ENCODE peak calls at places on chromosomes 13 and 19, in nine cellular contexts. U is fibroblast of lung; F is heart right ventricle; W is right cardiac atrium; E is MM.1S; D is small intestine; Y is esophagus squamous epithelium; P is PC-3; I is CD4-positive, CD25-positive, alpha-beta regulatory T cell. Z is an unnamed sample. For H3K4me1 and H3K27me3, the result is how much of the 10 kb centered on the place peaks cover.

GRCh38 chr19:42096255-42096837 is 20.4 kb downstream of the ZNF574 start:
- DNase-seq in D (no peak), P (no peak), F (no peak), W (no peak), E (no peak), Y (no peak), U (no peak), I (no peak), Z (no peak)

GRCh38 chr19:10871711-10872550 is 578 bp downstream of the CARM1 start:
- DNase-seq in P (peak), F (peak), Y (no peak), D (peak), I (peak), U (no peak), W (peak), E (peak), Z (peak)

GRCh38 chr13:74465279-74465678 is 331.1 kb upstream of the KLF12 start:
- DNase-seq in I (no peak), E (no peak), D (no peak), F (no peak), W (no peak), Y (no peak), U (no peak), P (no peak), Z (no peak)

GRCh38 chr19:40721936-40722661 is 5.2 kb downstream of the ITPKC start:
- DNase-seq in D (no peak), F (no peak), I (no peak), Y (no peak), U (peak), W (no peak), E (no peak), P (peak), Z (no peak)

GRCh38 chr13:113726961-113727411 is 32.0 kb upstream of the TMEM255B start:
- DNase-seq in E (peak), Y (no peak), F (no peak), P (peak), W (peak), I (no peak), U (peak), D (no peak), Z (peak)

GRCh38 chr19:28603453-28603852 is 609.5 kb downstream of the UQCRFS1 start:
- DNase-seq in E (peak), F (no peak), W (no peak), I (no peak), P (no peak), U (no peak), D (no peak), Y (no peak), Z (no peak)

GRCh38 chr13:112903606-112904195 is 65.3 kb upstream of the MCF2L start:
- DNase-seq in P (no peak), I (no peak), D (no peak), F (no peak), U (no peak), E (no peak), Y (no peak), W (no peak), Z (no peak)

GRCh38 chr19:32599736-32600157 is 18.8 kb downstream of the PDCD5 start:
- DNase-seq in I (peak), W (no peak), D (peak), Y (no peak), P (peak), F (no peak), E (peak), U (peak), Z (no peak)

GRCh38 chr13:32840840-32841713 is 175.1 kb upstream of the KL start:
- DNase-seq in W (peak), E (no peak), Y (no peak), D (no peak), P (no peak), F (peak), I (peak), U (peak), Z (no peak)

GRCh38 chr19:49680473-49681351 is 3.6 kb downstream of the PRMT1 start:
- DNase-seq in E (peak), W (peak), Y (no peak), F (peak), P (peak), I (peak), D (peak), U (peak), Z (peak)

GRCh38 chr19:29945017-29945416 is 3.0 kb downstream of the URI1 start:
- DNase-seq in I (no peak), E (no peak), P (no peak), F (no peak), U (no peak), W (no peak), Y (no peak), D (no peak), Z (no peak)
- H3K4me1 ChIP-seq in I (half or more), E (under half), P (under half), F (under half), U (under half), W (under half), Y (under half), D (under half), Z (under half)

GRCh38 chr19:7790416-7790815 is 27.4 kb downstream of the CLEC4M start:
- DNase-seq in P (no peak), E (no peak), U (no peak), I (no peak), D (no peak), W (no peak), F (no peak), Y (no peak), Z (no peak)
- H3K4me3 ChIP-seq in P (no peak), E (no peak), U (no peak), I (no peak), D (no peak), W (no peak), F (no peak), Y (no peak), Z (no peak)

DNA sequence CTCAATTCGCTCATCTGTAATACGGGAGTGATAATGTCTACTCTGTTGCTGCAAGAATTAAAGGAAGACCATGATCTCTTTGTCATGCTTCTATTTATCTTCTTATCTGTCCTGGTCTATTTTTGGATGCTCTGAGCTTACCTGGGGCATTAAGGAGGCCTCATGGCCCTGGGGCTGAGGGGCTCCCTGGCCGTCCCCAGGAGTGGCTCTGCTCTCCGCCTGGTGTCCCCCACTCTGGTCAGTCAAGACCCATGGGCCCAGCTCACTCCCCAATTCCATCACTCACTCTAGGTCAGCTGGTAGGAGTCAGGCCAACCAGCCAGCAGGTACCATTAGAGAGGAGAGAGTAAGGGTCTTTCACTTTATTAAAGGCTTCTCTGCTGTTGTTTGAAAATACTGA is 1.1 kb upstream of the CHST8 start:
- DNase-seq in D (no peak), P (no peak), U (no peak), I (no peak), W (no peak), F (no peak), E (no peak), Y (no peak), Z (peak)
- H3K27me3 ChIP-seq in D (under half), P (half or more), U (under half), I (under half), W (under half), F (half or more), E (under half), Y (under half), Z (under half)

DNA sequence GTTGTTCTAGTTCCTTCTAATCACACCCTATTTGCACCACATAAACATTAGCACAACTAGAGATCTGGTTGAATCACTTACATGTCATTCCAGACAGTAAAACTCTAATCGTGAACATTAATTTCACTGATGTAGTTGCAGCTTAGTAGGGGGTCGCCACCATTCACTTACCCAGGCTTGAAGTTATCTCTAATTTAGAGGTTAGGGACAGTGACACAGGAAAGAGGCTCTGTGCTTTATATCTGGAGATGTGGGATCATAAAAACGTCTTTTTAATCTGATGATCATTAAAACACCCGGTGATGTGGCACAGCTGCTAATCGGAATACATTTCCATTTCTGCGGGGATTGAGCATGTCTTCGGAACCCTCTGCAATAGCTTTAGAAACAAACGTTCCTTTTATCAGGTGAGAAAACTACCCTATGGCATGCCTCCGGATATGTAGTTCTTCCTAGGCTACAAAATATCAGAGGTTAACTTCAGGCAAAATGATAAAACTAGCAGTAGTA is 523.0 kb downstream of the MYO16 start:
- DNase-seq in P (no peak), E (no peak), I (no peak), W (no peak), F (no peak), D (no peak), Y (no peak), U (no peak), Z (no peak)
- H3K4me1 ChIP-seq in P (half or more), E (under half), I (under half), W (under half), F (under half), D (under half), Y (under half), U (under half), Z (under half)

DNA sequence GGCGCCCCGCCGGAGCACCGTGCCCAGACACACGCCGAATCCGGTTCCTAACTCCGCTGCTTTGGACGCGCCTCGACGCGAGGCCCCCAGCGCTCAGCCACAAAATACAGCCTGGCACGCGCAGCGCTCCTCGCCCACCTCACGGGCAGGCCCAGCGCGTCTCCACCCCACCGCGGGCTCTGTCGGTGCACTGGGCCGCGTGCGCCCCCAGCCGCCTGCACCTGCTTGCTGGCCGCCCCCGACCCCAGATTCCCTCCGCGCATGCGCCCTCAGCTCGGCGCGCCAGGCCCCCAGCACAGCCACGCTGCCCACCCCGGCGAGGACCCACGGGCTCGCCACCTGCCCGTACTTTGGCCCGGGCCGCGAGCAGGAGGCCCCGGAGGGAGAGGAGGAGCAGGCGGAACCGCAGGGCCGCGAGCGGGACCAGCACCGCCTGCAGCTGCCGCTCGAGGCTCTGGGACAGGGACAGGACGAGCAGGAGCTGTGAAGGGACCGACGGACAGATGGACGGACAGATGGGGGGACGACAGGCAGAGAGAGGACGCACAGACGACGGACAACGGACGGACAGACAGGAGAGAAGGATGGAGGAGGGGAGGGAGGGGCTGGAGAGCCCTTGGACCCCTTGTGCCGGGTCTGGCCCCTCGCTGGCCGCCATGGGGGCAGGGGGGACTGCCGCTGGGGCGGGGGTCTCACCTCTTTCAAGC is 5.4 kb downstream of the ANO8 start:
- DNase-seq in P (no peak), D (no peak), W (no peak), U (no peak), F (no peak), Y (no peak), I (no peak), E (no peak), Z (no peak)
- H3K4me3 ChIP-seq in P (no peak), D (peak), W (no peak), U (no peak), F (no peak), Y (peak), I (no peak), E (no peak), Z (no peak)

GRCh38 chr19:415292-415691 is 6.3 kb upstream of the C2CD4C start:
- DNase-seq in U (no peak), Y (no peak), W (no peak), F (no peak), D (no peak), I (no peak), E (no peak), P (no peak), Z (no peak)
- H3K27me3 ChIP-seq in U (under half), Y (under half), W (under half), F (under half), D (under half), I (under half), E (half or more), P (under half), Z (under half)

GRCh38 chr19:18017275-18018083 is 9.5 kb downstream of the ARRDC2 start:
- DNase-seq in F (no peak), E (no peak), P (no peak), Y (no peak), I (no peak), W (peak), D (no peak), U (no peak), Z (peak)

GRCh38 chr19:18021121-18021755 is 13.3 kb downstream of the ARRDC2 start:
- DNase-seq in E (no peak), I (peak), Y (no peak), W (peak), D (peak), U (peak), P (peak), F (peak), Z (peak)

GRCh38 chr19:18023596-18024212 is 15.7 kb downstream of the ARRDC2 start:
- DNase-seq in E (no peak), D (peak), W (peak), U (no peak), F (peak), Y (peak), P (no peak), I (peak), Z (peak)

DNA sequence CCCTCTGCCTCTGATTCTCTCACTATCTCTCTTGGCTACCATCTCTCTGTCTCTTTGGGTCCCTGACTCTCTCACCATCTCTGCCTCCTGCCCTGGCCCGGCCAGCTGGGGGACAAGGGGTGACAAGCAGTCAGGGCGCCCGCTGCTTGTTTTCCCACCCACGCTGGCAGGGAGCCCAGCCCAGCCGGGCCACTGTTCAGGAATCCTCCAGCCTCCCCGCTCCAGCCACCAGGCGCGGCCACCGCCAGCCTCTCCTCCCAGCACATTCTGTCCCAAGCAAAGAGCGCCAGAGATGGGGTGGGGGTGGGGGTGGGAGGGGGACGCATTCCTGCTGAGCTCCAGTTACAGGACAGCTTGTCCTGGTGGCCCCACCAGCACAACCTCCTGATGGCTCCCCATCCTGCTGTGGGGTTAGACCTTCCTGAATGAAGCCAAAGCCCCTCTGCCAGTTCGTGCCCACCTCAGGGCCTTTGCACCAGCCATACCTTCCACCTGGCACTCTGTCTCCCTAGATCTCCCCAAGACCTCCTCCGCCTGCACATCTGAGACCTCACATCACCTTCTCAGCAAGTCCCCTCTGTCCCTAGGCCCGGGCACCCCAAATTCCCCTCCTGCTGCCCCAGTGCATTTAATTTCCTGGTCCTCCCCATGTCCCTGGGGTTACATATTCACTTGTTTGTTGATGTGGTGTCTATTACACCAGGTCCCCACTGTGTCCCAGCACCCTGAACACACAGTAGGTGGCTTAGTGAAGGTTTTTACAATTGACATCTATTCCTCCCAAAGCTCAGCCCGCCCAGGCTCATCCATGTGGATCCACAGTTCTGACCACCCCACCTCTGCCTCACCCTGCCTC is 12.5 kb downstream of the ARRDC2 start:
- DNase-seq in F (peak), I (no peak), P (no peak), U (peak), E (no peak), D (no peak), Y (no peak), W (peak), Z (peak)
- H3K4me1 ChIP-seq in F (half or more), I (half or more), P (under half), U (under half), E (under half), D (under half), Y (under half), W (under half), Z (under half)

GRCh38 chr13:40981949-40982348 is 37.2 kb downstream of the ELF1 start:
- DNase-seq in W (no peak), I (no peak), P (no peak), Y (no peak), U (no peak), E (no peak), D (no peak), F (no peak), Z (no peak)

GRCh38 chr13:40983269-40983668 is 35.8 kb downstream of the ELF1 start:
- DNase-seq in F (no peak), Y (no peak), P (no peak), D (no peak), U (peak), I (no peak), E (no peak), W (no peak), Z (no peak)

GRCh38 chr13:40981361-40981760 is 37.8 kb downstream of the ELF1 start:
- DNase-seq in P (no peak), U (no peak), F (no peak), I (peak), W (no peak), E (no peak), D (no peak), Y (no peak), Z (no peak)

GRCh38 chr13:40983725-40984669 is 35.1 kb downstream of the ELF1 start:
- DNase-seq in P (no peak), W (no peak), E (no peak), Y (no peak), U (no peak), D (no peak), I (peak), F (no peak), Z (no peak)

DNA sequence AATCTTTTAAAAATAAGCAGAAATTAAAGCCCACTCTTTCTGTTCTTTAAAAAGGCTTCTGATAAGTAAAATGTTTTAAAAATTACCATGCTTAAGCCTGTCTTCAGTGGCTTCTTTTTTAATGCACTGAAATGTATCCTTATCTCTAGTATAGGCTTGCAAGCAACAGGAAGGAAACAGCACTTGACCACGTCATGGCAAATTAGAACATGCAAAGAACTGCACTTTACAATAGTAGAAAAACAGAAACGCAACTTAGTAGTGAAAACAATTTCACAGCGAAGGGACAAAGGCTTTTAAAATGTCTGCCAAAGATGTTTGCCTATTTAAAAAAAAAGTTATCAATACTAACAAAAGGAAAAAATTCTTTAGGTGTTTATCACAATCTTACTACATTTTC is 36.3 kb downstream of the ELF1 start:
- DNase-seq in W (no peak), Y (no peak), E (peak), I (peak), P (no peak), U (peak), F (no peak), D (peak), Z (no peak)
- H3K4me3 ChIP-seq in W (peak), Y (no peak), E (peak), I (peak), P (no peak), U (no peak), F (peak), D (no peak), Z (no peak)

GRCh38 chr19:46073268-46073922 is 32.6 kb upstream of the IGFL4 start:
- DNase-seq in D (no peak), P (peak), I (no peak), W (no peak), F (no peak), Y (no peak), U (peak), E (no peak), Z (no peak)
- H3K27me3 ChIP-seq in D (under half), P (under half), I (under half), W (under half), F (half or more), Y (under half), U (under half), E (half or more), Z (under half)

GRCh38 chr13:26971990-26972888 is 199.4 kb downstream of the USP12 start:
- DNase-seq in D (peak), I (peak), Y (no peak), P (peak), W (no peak), E (peak), U (no peak), F (no peak), Z (no peak)

GRCh38 chr13:26976336-26976735 is 195.3 kb downstream of the USP12 start:
- DNase-seq in I (no peak), U (no peak), W (no peak), P (no peak), F (no peak), D (no peak), Y (no peak), E (no peak), Z (no peak)

GRCh38 chr13:26977541-26977940 is 194.1 kb downstream of the USP12 start:
- DNase-seq in I (peak), E (no peak), W (no peak), F (no peak), D (no peak), U (peak), P (no peak), Y (no peak), Z (no peak)

GRCh38 chr13:26973946-26974345 is 197.7 kb downstream of the USP12 start:
- DNase-seq in P (no peak), W (no peak), E (no peak), I (no peak), U (no peak), D (no peak), Y (no peak), F (no peak), Z (no peak)

GRCh38 chr13:26973281-26973680 is 198.3 kb downstream of the USP12 start:
- DNase-seq in W (no peak), D (no peak), I (no peak), F (no peak), U (no peak), P (no peak), Y (no peak), E (no peak), Z (no peak)
- H3K4me1 ChIP-seq in W (under half), D (under half), I (under half), F (under half), U (under half), P (under half), Y (under half), E (under half), Z (under half)

Z was measured in aorta.